ENCODE peak calls at places on chromosomes 3 and 15, in five cellular contexts. C, I, O, X and Q are unnamed samples.

GRCh38 chr3:64717872-64718613 is 30.2 kb upstream of the ADAMTS9 start:
- DNase-seq in C (no peak), I (no peak), O (no peak), X (no peak), Q (no peak)

GRCh38 chr3:76438971-76439370 is 600.9 kb upstream of the ROBO2 start:
- DNase-seq in C (no peak), I (no peak), O (no peak), X (no peak), Q (no peak)

GRCh38 chr3:18349197-18349798 is 75.8 kb downstream of the SATB1 start:
- DNase-seq in C (no peak), I (no peak), O (no peak), X (no peak), Q (no peak)

GRCh38 chr3:89098964-89099585 is 8.3 kb upstream of the EPHA3 start:
- DNase-seq in C (no peak), I (peak; percentile 49), O (no peak), X (peak; percentile 35), Q (no peak)

GRCh38 chr3:89172150-89172549 is 64.7 kb downstream of the EPHA3 start:
- DNase-seq in C (no peak), I (no peak), O (no peak), X (no peak), Q (no peak)

GRCh38 chr15:31300208-31300661 is 26.4 kb upstream of the KLF13 start:
- DNase-seq in C (no peak), I (no peak), O (no peak), X (no peak), Q (no peak)

GRCh38 chr15:49718234-49718633 is 97.4 kb downstream of the DTWD1 start:
- DNase-seq in C (no peak), I (no peak), O (no peak), X (no peak), Q (no peak)

GRCh38 chr15:89087066-89087829 is 1.0 kb upstream of the ABHD2 start:
- DNase-seq in C (no peak), I (no peak), O (no peak), X (no peak), Q (no peak)

GRCh38 chr3:9214599-9214998 is 34.8 kb downstream of the SRGAP3 start:
- DNase-seq in C (no peak), I (no peak), O (no peak), X (no peak), Q (no peak)

GRCh38 chr3:152076148-152076547 is 192.6 kb upstream of the MBNL1 start:
- DNase-seq in C (no peak), I (no peak), O (no peak), X (no peak), Q (no peak)

GRCh38 chr3:46369675-46370132 is 1.0 kb upstream of the CCR5 start:
- DNase-seq in C (no peak), I (no peak), O (no peak), X (no peak), Q (no peak)

GRCh38 chr15:78875107-78875914 is 2.6 kb downstream of the MORF4L1 start:
- DNase-seq in C (no peak), I (no peak), O (no peak), X (no peak), Q (no peak)

GRCh38 chr15:78868366-78868765 is 4.3 kb upstream of the MORF4L1 start:
- DNase-seq in C (no peak), I (no peak), O (no peak), X (no peak), Q (no peak)

GRCh38 chr15:78872155-78872971 is at the start of gene MORF4L1:
- DNase-seq in C (no peak), I (peak; percentile 97), O (peak; percentile 99), X (peak; percentile 97), Q (peak; percentile 90)

GRCh38 chr15:78873796-78874761 is 1.4 kb downstream of the MORF4L1 start:
- DNase-seq in C (no peak), I (no peak), O (peak; percentile 81), X (peak; percentile 24), Q (no peak)

DNA sequence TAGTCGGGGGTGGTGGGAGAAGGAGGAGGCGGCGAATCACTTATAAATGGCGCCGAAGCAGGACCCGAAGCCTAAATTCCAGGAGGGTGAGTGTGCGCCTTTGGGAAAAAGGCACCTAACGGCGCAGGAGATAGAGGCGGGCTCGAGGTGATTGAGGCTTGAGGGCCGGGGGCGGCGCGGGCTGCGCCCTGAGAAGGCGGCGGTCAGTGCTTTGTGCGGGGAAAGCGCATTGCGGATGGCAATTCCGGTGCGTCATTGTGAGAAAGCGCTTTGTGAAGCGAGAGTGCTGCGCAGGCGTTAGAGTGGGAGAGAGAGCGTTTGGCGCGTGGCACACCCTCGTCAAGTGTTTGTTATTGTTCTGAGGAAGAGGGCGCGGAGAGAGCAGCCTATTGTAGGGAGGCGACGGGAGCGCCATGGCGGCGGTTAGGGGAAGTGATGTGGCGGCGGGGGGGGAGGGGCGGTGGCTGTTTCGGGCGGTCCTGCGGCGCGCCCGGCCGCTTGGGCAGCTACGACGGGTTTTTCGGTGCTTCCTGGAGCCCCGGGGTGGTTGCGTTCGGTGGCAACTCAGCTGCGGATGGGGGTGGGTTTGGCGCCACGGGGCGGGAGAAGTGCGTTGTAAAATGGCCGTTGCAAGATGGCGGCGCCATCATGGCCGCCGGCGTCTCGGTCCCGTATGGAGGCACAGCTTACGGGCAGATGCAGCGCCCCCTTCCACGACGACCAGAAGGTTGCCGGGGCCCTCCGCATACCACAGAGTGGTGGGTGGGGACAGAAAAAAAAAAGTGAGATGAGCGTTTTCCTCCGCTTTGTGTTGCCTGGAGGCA is 494 bp downstream of the MORF4L1 start:
- DNase-seq in C (peak; percentile 97), I (peak; percentile 78), O (peak; percentile 96), X (peak; percentile 86), Q (peak; percentile 51)
- TF ChIP-seq POLR2AphosphoS5 in C (peak; percentile 59), I (peak; percentile 25), O (peak; percentile 70), X (peak; percentile 59), Q (peak; percentile 36)

DNA sequence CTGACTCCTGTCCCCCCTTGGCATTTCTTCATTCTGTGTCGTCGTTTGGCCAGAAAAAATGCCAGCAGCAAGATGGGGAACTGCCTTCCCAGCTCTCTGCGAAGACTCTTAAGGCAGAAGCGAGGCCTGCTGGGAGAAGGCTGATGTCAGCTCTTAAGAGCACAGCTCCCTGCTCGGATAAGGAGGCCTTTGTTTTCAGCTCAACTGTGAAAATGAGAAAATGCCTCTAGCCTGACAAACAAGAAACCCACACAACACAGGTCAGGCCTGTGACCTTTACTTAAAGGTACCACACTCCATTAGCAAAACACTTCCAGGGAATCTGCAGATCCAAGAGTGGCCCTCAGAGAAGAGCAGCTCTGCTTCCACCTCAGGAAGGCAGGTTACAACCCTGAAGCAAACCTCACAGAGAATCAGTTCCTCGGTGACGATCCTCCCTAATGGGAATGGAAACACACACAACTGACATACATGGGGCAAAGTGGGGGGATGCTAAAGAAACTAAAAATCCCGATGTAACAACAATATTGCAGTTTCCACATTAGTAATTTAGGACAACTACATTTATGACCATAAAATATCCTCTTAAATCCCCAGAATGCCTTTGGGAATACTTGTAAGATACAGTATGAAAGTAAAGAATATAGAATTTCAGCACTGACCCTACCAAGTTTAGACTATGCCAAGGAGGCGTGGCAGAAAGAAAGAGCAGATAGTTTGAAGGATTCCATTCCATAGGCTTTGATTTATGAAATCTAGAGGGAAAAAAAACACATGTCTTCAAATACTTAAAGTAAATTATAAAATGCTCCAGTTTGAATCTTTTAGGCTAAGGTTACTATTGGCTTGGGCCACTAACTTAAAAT is 52.1 kb downstream of the VGLL4 start:
- DNase-seq in C (no peak), I (peak; percentile 54), O (no peak), X (no peak), Q (no peak)
- TF ChIP-seq POLR2AphosphoS5 in C (no peak), I (no peak), O (no peak), X (peak; percentile 12), Q (no peak)

DNA sequence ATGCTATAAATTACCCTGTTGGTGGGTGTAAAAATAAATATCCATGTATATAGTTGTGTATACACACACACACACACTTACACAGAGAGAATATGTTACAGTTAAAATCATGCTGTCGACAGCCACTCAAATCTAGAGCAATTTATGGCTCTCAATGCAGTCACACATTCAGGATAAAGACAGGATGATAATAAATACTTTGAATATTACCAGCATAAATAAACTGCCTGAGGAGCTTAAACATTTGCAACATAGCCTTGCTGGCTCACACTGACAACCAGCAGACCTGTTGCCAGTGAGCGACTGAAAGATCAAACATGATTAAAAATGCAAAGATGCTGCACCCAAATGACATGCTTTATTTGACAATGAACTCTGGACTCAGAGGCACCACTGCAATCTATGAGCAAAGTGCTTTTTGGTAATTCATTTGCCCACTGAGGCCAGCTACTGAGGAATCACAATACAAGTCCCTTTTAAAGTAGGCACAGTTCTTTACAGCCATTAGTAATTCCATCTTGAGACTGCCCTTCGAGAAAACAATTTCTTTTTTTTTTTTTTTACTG is 458.9 kb downstream of the FHIT start:
- DNase-seq in C (no peak), I (no peak), O (no peak), X (no peak), Q (no peak)
- TF ChIP-seq POLR2AphosphoS5 in C (no peak), I (no peak), O (no peak), X (no peak), Q (no peak)

DNA sequence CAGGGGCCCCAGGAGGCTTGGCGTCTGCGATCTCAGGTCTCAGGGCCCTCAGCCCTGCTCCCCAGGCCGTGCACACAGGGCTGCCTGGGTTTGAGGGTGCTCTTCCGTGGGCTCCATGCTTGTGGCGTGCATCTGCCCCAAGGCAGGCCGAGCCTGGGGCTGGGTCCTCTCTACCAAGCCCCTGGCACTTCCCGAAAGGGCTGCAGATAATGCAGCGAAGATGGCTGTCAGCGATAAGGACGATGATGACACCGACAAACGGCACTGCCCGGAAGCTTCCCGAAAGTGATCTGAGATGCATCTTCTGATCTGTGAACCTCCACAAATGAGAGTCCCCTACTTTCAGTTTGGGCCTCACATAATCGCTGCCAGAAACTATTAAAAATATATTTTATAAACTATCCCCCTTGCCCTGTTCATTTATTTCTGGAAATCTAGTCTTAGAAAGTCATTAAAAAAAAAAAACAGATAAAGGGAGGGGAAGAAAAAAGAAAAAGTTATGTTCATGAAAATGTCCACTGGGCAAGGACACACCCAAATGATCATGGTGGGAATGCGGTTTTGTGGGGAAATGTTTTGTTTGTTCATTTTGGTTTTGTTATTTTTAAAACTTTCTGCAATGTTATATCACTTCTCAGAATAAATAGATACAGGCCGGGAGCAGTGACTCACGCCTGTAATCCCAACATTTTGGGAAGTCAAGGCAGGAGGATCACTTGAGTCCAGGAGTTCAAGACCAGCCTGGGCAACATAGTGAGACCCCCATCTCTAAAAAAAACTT is 51.5 kb downstream of the RPN1 start:
- DNase-seq in C (no peak), I (no peak), O (no peak), X (no peak), Q (no peak)
- TF ChIP-seq POLR2AphosphoS5 in C (no peak), I (no peak), O (no peak), X (no peak), Q (no peak)

GRCh38 chr3:71035314-71035713 is 548.2 kb downstream of the FOXP1 start:
- DNase-seq in C (no peak), I (no peak), O (no peak), X (peak; percentile 77), Q (no peak)
- TF ChIP-seq POLR2AphosphoS5 in C (no peak), I (no peak), O (no peak), X (peak; percentile 7), Q (no peak)

DNA sequence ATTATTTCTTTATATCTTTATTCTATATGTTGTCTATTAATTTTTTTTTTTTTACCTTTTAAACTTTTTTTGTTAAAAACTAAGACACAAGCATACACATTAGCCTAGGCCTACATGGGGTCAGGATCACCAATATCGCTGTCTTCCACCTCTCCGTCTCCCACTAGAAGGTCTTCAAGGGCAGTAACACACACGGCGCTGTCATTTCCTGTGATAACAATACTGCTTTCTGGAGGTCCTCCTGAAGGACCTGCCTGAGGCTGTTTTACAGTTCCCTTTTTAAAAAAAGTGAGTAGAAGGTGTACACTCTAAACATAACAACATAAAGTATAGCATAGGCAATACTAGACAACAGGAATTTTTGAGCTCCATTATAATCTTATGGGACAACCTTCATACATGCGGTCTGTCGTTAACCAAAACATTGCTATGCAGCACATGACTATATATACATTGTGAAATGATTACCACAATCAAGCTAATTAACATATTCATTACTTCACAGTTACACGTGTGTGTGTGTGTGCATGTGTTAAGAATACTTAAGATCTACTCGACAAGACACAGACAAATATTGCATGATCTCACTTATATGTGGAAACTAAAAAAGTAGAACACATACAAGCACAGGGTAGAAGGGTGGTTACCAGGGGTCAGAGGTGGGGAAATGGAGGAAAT is 20.8 kb downstream of the RAB6B start:
- DNase-seq in C (no peak), I (no peak), O (no peak), X (no peak), Q (no peak)
- TF ChIP-seq POLR2AphosphoS5 in C (no peak), I (no peak), O (no peak), X (no peak), Q (no peak)